ENCODE peak calls at places on chromosomes 13 and 19, in seven cellular contexts. K is mammary epithelial cell, S is ovary, J is esophagus squamous epithelium, P is endothelial cell of umbilical vein, O is body of pancreas, V is left ventricle myocardium inferior. X is an unnamed sample.

GRCh38 chr13:98752942-98753290 is 444 bp upstream of the SLC15A1 start:
- DNase-seq in S (no peak), V (no peak), K (no peak), J (no peak), O (no peak), P (no peak), X (no peak)

GRCh38 chr19:15248648-15249559 is 16.7 kb upstream of the EPHX3 start:
- DNase-seq in S (peak), O (peak), P (peak), V (peak), K (peak), J (no peak), X (peak)

GRCh38 chr19:36054733-36055686 is at the start of gene WDR62:
- DNase-seq in P (no peak), O (peak), J (peak), K (peak), V (peak), S (peak), X (peak)

GRCh38 chr13:105991622-105992254 is 543.7 kb downstream of the EFNB2 start:
- DNase-seq in K (peak), V (no peak), P (no peak), J (no peak), O (peak), S (no peak), X (peak)

GRCh38 chr19:12580180-12580694 is 29.0 kb upstream of the ZNF564 start:
- DNase-seq in V (no peak), O (no peak), J (no peak), P (no peak), K (no peak), S (no peak), X (peak)

GRCh38 chr13:114009590-114010400 is 35.9 kb upstream of the C13orf46 start:
- DNase-seq in V (peak), P (no peak), J (no peak), O (no peak), K (no peak), S (no peak), X (no peak)

GRCh38 chr13:41746259-41746658 is 214.7 kb downstream of the VWA8 start:
- DNase-seq in S (no peak), V (no peak), P (no peak), J (no peak), O (no peak), K (peak), X (peak)

GRCh38 chr13:45778897-45779296 is 72.7 kb downstream of the SIAH3 start:
- DNase-seq in J (no peak), K (no peak), O (no peak), P (no peak), V (no peak), S (no peak), X (no peak)

GRCh38 chr19:5936308-5936980 is 22.4 kb downstream of the CAPS start:
- DNase-seq in S (no peak), O (no peak), V (no peak), J (no peak), P (no peak), K (no peak), X (no peak)

GRCh38 chr19:897442-898039 is 4.3 kb downstream of the RNU6-9 start:
- DNase-seq in P (no peak), V (no peak), S (no peak), J (no peak), K (no peak), O (no peak), X (no peak)

GRCh38 chr19:12687496-12688196 is at the start of gene GNG14:
- DNase-seq in O (no peak), P (no peak), S (no peak), V (no peak), J (no peak), K (no peak), X (no peak)

GRCh38 chr19:54616057-54616456 is 14.2 kb upstream of the LILRB1 start:
- DNase-seq in J (no peak), V (no peak), S (no peak), O (no peak), P (no peak), K (no peak), X (no peak)

GRCh38 chr19:54616840-54617560 is 13.3 kb upstream of the LILRB1 start:
- DNase-seq in P (no peak), K (no peak), O (no peak), V (no peak), J (no peak), S (no peak), X (no peak)

GRCh38 chr19:54620464-54620863 is 9.8 kb upstream of the LILRB1 start:
- DNase-seq in P (no peak), O (no peak), K (no peak), J (no peak), S (no peak), V (no peak), X (no peak)
- H3K4me3 ChIP-seq in P (no peak), O (no peak), K (no peak), J (no peak), S (no peak), V (no peak), X (no peak)

DNA sequence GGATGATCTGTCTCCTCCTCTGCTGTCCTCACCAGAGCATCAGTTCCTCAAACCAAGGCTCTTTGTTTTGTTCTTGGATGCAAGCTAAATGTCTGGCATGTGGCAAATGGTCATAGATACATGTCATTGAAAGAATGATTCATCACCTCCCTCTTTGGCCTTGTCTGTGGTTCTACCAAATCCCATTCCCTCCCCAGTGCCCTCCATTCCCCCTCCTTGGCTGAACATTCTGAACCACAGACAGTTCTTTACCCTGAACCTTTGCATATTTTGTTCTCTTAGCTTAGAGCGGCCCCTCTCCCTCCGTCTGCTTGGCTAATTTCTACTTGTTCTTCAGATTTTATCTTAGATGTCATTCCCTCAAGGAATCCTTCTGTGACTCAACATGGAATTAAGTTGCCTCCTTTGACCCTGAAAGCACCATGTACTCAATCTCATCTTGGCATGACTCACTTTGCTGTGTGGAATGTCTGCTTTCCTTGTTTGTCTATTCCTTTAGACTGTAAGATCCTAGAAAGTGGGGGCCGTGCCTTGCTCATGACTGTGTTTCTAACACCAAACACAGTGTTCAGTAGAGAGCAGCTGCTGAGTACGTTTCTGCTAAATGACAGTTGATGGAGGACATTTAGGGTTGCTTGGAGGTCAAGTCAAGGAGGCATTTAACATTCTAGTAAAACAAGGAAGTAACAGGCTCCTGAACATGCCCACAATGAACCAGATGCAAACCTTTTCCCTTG is 8.1 kb downstream of the ALOX5AP start:
- DNase-seq in J (no peak), O (no peak), V (no peak), P (peak), K (peak), S (peak), X (peak)
- TF ChIP-seq CTCF in J (no peak), O (no peak), V (no peak), P (no peak), K (no peak), S (no peak), X (no peak)

GRCh38 chr13:71879945-71880344 is 12.9 kb upstream of the DACH1 start:
- DNase-seq in J (no peak), K (no peak), S (no peak), P (no peak), V (no peak), O (no peak), X (no peak)

GRCh38 chr13:71876648-71877279 is 9.8 kb upstream of the DACH1 start:
- DNase-seq in V (no peak), K (no peak), P (no peak), O (no peak), J (no peak), S (no peak), X (no peak)

GRCh38 chr13:71879129-71879535 is 12.1 kb upstream of the DACH1 start:
- DNase-seq in K (peak), V (no peak), O (no peak), S (no peak), J (no peak), P (peak), X (peak)

GRCh38 chr13:71875823-71876222 is 8.8 kb upstream of the DACH1 start:
- DNase-seq in V (no peak), O (no peak), K (no peak), S (no peak), P (no peak), J (no peak), X (no peak)

GRCh38 chr13:71877280-71877653 is 10.3 kb upstream of the DACH1 start:
- DNase-seq in V (no peak), J (no peak), K (no peak), S (no peak), P (no peak), O (no peak), X (no peak)
- H3K4me3 ChIP-seq in V (no peak), J (no peak), K (no peak), S (no peak), P (no peak), O (no peak), X (no peak)

GRCh38 chr19:16824658-16825311 is 4.4 kb upstream of the SIN3B start:
- DNase-seq in J (no peak), S (no peak), V (no peak), P (peak), O (no peak), K (no peak), X (peak)
- TF ChIP-seq CTCF in J (no peak), S (no peak), V (no peak), P (no peak), O (no peak), K (no peak), X (no peak)

GRCh38 chr13:26561636-26562537 is 4.4 kb downstream of the WASF3 start:
- DNase-seq in P (peak), J (no peak), K (no peak), S (no peak), O (no peak), V (no peak), X (peak)
- H3K4me3 ChIP-seq in P (no peak), J (no peak), K (no peak), S (no peak), O (no peak), V (no peak), X (no peak)

DNA sequence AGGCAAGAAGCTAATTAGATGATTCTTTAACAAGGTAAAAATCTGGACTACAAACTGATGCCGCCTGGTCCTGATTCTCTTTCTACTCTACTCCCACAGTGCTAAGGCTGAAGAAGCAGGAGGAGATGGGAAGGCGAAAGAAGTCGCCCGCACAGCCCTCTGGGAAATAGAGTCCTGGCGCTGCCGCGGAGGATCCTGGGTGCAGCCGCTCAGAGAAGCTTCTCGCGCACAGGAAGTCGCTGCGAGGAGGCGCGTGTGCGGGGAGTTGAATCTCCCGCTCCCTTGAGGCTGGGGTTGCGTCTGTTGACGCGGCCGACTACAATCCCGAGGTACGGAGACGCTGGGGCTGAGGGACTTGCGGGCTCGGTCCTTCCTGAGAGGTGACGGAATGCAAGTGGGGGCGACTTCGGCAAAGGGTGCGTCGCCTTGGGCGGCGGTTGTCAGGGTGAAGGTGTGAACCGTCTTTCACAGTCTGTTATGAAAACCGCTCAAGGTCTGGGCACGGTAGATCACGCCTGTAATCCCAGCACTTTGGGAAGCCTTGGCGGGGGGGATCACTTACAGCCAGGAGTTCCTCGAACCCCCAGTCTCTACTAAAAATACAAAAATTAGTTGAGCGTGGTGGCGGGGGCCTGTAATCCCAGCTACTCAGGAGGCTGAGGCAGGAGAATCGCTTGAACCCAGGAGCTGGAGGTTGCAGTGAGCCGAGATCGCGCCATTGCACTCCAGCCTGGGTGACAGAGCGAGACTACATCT is at the start of gene ZNF473:
- DNase-seq in J (peak), O (peak), K (peak), S (peak), V (peak), P (no peak), X (peak)
- TF ChIP-seq CTCF in J (no peak), O (no peak), K (no peak), S (no peak), V (no peak), P (no peak), X (no peak)

GRCh38 chr19:49427339-49427738 is 2.2 kb downstream of the GFY start:
- DNase-seq in V (no peak), P (no peak), J (no peak), O (no peak), K (no peak), S (no peak), X (no peak)

GRCh38 chr19:49425922-49426592 is 869 bp downstream of the GFY start:
- DNase-seq in V (no peak), P (no peak), S (no peak), K (no peak), O (no peak), J (no peak), X (no peak)

GRCh38 chr19:49428547-49429451 is 3.6 kb downstream of the GFY start:
- DNase-seq in K (no peak), O (no peak), J (no peak), S (no peak), P (no peak), V (no peak), X (no peak)

GRCh38 chr19:49430172-49430677 is 5.0 kb downstream of the GFY start:
- DNase-seq in V (no peak), P (no peak), K (no peak), S (no peak), J (no peak), O (no peak), X (no peak)

DNA sequence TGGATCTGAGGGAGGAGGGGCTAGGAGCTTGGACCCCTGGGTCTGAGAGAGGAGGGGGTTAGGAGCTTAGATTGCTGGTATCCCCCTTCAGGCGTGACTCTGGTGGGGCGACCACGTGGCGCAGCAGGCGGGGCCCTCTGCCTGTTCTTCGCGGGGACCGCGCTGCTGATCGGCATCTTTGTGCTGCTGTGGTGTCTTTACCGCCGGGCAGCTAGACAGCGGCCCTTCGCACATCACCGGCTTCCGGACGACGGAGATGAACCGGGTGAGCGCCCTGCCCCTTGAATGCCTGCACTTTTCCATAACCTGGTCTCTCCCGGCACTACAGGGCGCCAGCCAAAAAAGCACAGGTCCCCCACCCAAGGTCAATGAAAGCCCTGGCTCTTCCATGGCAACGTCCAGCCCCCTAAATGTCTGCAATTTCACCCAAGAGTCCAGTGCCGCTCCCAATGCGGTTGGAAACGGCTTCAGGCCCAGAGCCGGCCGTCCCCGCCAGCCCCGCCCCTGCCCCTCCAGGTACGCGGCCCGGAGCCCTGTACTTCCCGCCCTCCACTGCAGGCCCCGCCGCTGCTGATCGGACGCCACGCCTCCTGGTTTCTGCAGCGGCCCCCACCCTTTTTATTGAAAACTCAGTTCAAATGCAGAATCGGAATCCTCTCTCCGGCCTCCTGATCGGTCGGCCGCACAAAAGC is 2.8 kb downstream of the GFY start:
- DNase-seq in S (no peak), K (peak), P (no peak), V (no peak), O (no peak), J (no peak), X (no peak)
- H3K4me3 ChIP-seq in S (no peak), K (peak), P (no peak), V (peak), O (no peak), J (peak), X (no peak)

GRCh38 chr19:2785244-2786000 is at the start of gene THOP1:
- DNase-seq in K (peak), J (peak), P (peak), V (peak), O (peak), S (peak), X (peak)

GRCh38 chr19:2783781-2784145 is 690 bp upstream of the SGTA start:
- DNase-seq in J (no peak), P (no peak), V (no peak), O (no peak), S (no peak), K (no peak), X (no peak)

GRCh38 chr19:2782357-2782935 is 627 bp downstream of the SGTA start:
- DNase-seq in V (no peak), K (peak), J (no peak), P (peak), S (no peak), O (no peak), X (no peak)

GRCh38 chr19:2780284-2780683 is 2.8 kb downstream of the SGTA start:
- DNase-seq in O (no peak), P (no peak), S (no peak), V (no peak), J (no peak), K (no peak), X (no peak)

GRCh38 chr19:2782936-2783780 is at the start of gene SGTA:
- DNase-seq in O (peak), V (peak), J (peak), S (peak), K (peak), P (peak), X (peak)
- TF ChIP-seq CTCF in O (peak), V (peak), J (peak), S (peak), K (peak), P (peak), X (peak)

X was measured in epithelial cell of esophagus.